ENCODE peak calls at places on chromosome 12, in seven cellular contexts. R, T, S, G, P, H and B are unnamed samples.

GRCh38 chr12:43805149-43805856 is 814 bp downstream of the TWF1 start:
- DNase-seq in R (no peak), T (no peak), S (no peak), G (no peak), P (peak; percentile 17), H (no peak), B (no peak)

GRCh38 chr12:96571101-96571862 is 81.9 kb downstream of the CFAP54 start:
- DNase-seq in R (no peak), T (no peak), S (no peak), G (peak; percentile 8), P (no peak), H (no peak), B (no peak)

GRCh38 chr12:15788266-15789214 is 648 bp downstream of the EPS8 start:
- DNase-seq in R (no peak), T (peak; percentile 37), S (peak; percentile 57), G (peak; percentile 47), P (peak; percentile 66), H (peak; percentile 45), B (peak; percentile 46)

GRCh38 chr12:70806827-70807226 is 113.7 kb downstream of the PTPRR start:
- DNase-seq in R (no peak), T (no peak), S (no peak), G (no peak), P (no peak), H (no peak), B (no peak)

GRCh38 chr12:129371268-129371667 is 518.0 kb downstream of the GLT1D1 start:
- DNase-seq in R (no peak), T (no peak), S (no peak), G (no peak), P (no peak), H (no peak), B (no peak)

GRCh38 chr12:56931474-56931978 is 2.7 kb downstream of the SDR9C7 start:
- DNase-seq in R (no peak), T (no peak), S (no peak), G (peak; percentile 16), P (peak; percentile 55), H (peak; percentile 57), B (no peak)

GRCh38 chr12:56098592-56098991 is 5.8 kb upstream of the PA2G4 start:
- DNase-seq in R (no peak), T (no peak), S (no peak), G (no peak), P (no peak), H (no peak), B (no peak)

GRCh38 chr12:82097438-82097837 is 260.7 kb downstream of the CCDC59 start:
- DNase-seq in R (no peak), T (no peak), S (no peak), G (no peak), P (no peak), H (no peak), B (no peak)

GRCh38 chr12:58711968-58712367 is 208.3 kb downstream of the LRIG3 start:
- DNase-seq in R (no peak), T (no peak), S (no peak), G (peak; percentile 55), P (no peak), H (peak; percentile 80), B (no peak)

GRCh38 chr12:124497039-124497438 is 70.4 kb downstream of the NCOR2 start:
- DNase-seq in R (no peak), T (no peak), S (no peak), G (no peak), P (no peak), H (peak; percentile 88), B (no peak)

GRCh38 chr12:124496584-124496983 is 70.8 kb downstream of the NCOR2 start:
- DNase-seq in R (no peak), T (no peak), S (no peak), G (peak; percentile 13), P (peak; percentile 48), H (peak; percentile 28), B (no peak)

GRCh38 chr12:124498870-124499753 is 68.3 kb downstream of the NCOR2 start:
- DNase-seq in R (no peak), T (no peak), S (no peak), G (no peak), P (no peak), H (peak; percentile 67), B (no peak)

GRCh38 chr12:124498178-124498869 is 69.1 kb downstream of the NCOR2 start:
- DNase-seq in R (no peak), T (no peak), S (no peak), G (no peak), P (no peak), H (peak; percentile 88), B (no peak)

DNA sequence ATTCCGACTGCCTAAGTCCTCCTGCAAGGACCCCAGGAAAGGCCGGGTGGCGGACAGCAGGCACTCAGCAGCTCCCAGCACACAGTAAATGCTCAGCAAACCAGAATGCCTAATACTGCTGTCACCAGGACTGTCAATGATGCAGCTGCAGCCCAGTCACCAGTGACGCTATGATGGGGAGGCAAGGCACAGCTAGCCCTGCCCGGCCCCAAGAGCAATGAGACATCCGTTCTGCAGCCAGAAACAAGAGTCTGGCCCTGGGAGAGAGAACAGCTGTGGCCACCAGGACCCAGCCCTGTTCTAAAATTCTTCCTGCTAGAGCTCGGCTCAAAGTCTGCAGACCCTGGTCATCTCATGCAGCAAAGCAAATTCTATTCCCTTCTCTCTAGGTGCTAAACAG is 69.8 kb downstream of the NCOR2 start:
- DNase-seq in R (peak; percentile 87), T (peak; percentile 50), S (no peak), G (no peak), P (no peak), H (peak; percentile 96), B (no peak)
- H3K4me1 ChIP-seq in R (peaks cover 41% of the 10 kb centered on the region), T (peaks cover 23% of the 10 kb centered on the region), S (peaks cover 40% of the 10 kb centered on the region), G (no peaks in the 10 kb centered on the region), P (peaks cover 23% of the 10 kb centered on the region), H (peaks cover 34% of the 10 kb centered on the region), B (peaks cover 28% of the 10 kb centered on the region)

GRCh38 chr12:16849473-16849872 is 243.5 kb upstream of the LMO3 start:
- DNase-seq in R (no peak), T (no peak), S (no peak), G (no peak), P (no peak), H (no peak), B (no peak)

DNA sequence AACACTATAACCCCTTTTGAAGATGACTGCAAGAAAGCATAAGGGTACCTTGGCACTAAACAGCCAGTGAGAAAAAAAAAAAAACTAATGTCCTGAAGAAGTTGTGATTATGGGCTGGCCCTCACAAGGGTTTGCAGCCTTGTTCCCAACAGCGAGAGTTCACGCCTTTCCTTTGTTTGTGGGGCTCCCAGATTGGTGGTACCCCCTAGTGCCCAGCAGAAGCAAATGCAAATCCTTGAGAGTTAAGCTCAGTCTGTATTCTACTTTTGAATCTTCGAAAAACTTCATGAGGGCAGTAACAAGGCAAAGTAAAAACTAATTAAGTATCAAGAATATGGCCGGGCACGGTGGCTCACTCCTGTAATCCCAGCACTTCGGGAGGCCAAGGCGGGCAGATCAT is 238.9 kb upstream of the LMO3 start:
- DNase-seq in R (no peak), T (no peak), S (no peak), G (no peak), P (peak; percentile 10), H (no peak), B (no peak)
- TF ChIP-seq CTCF in R (no peak), T (no peak), S (no peak), G (no peak), P (no peak), H (no peak), B (no peak)

GRCh38 chr12:114738460-114739184 is 54.6 kb upstream of the TBX3 start:
- DNase-seq in R (no peak), T (no peak), S (no peak), G (no peak), P (no peak), H (no peak), B (no peak)
- H3K4me1 ChIP-seq in R (no peaks in the 10 kb centered on the region), T (no peaks in the 10 kb centered on the region), S (peaks cover 4% of the 10 kb centered on the region), G (peaks cover 7% of the 10 kb centered on the region), P (no peaks in the 10 kb centered on the region), H (peaks cover 2% of the 10 kb centered on the region), B (peaks cover 1% of the 10 kb centered on the region)

GRCh38 chr12:45745861-45746277 is 16.4 kb downstream of the ARID2 start:
- DNase-seq in R (no peak), T (no peak), S (no peak), G (peak; percentile 45), P (peak; percentile 27), H (peak; percentile 46), B (no peak)
- TF ChIP-seq CTCF in R (peak; percentile 24), T (no peak), S (peak; percentile 10), G (peak; percentile 58), P (peak; percentile 44), H (peak; percentile 50), B (no peak)

GRCh38 chr12:22414742-22415141 is 80.2 kb upstream of the ST8SIA1 start:
- DNase-seq in R (no peak), T (no peak), S (no peak), G (no peak), P (no peak), H (no peak), B (no peak)
- H3K4me1 ChIP-seq in R (peaks cover 8% of the 10 kb centered on the region), T (no peaks in the 10 kb centered on the region), S (no peaks in the 10 kb centered on the region), G (peaks cover 37% of the 10 kb centered on the region), P (peaks cover 16% of the 10 kb centered on the region), H (no peaks in the 10 kb centered on the region), B (no peaks in the 10 kb centered on the region)

GRCh38 chr12:51913071-51914033 is 6.0 kb downstream of the ACVRL1 start:
- DNase-seq in R (peak; percentile 60), T (no peak), S (no peak), G (no peak), P (no peak), H (no peak), B (no peak)
- TF ChIP-seq CTCF in R (no peak), T (no peak), S (no peak), G (peak; percentile 35), P (no peak), H (peak; percentile 4), B (no peak)

DNA sequence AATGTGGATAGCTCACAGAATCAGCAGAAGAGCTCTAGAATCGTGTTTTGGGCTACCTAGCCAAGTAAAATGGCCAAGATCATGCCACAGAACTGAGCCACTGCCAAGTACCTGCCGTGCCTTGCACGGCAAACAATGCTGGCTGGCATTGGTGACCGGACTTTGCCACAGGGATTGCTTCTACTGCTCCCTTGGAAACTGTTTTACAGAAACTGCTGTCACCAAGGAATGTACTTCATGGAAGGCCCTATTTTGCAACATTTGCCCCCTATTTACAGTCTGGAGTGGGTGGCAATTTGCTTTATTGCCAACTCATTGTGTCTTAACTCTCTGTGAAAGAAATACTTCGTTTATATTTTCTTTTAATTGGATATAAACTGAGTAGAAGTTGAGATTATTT is 49.0 kb downstream of the BORCS5 start:
- DNase-seq in R (no peak), T (peak; percentile 21), S (no peak), G (peak; percentile 49), P (peak; percentile 76), H (no peak), B (peak; percentile 69)
- H3K4me1 ChIP-seq in R (peaks cover 6% of the 10 kb centered on the region), T (peaks cover 4% of the 10 kb centered on the region), S (no peaks in the 10 kb centered on the region), G (peaks cover 6% of the 10 kb centered on the region), P (peaks cover 52% of the 10 kb centered on the region), H (peaks cover 2% of the 10 kb centered on the region), B (peaks cover 5% of the 10 kb centered on the region)